ENCODE peak calls at places on chromosomes 12 and 14, in seven cellular contexts. One of them, this sample, is unnamed.

GRCh38 chr12:46414591-46415268 is 42.2 kb upstream of the SLC38A2 start:
- DNase-seq in HepG2: no peak
- DNase-seq in K562: no peak
- DNase-seq in IMR-90: no peak
- DNase-seq in SK-N-SH: no peak
- DNase-seq in H1: no peak
- DNase-seq in HCT116: no peak
- DNase-seq in this sample: no peak

GRCh38 chr14:61102549-61103466 is 121.8 kb downstream of the SLC38A6 start:
- DNase-seq in HepG2: peak
- DNase-seq in K562: no peak
- DNase-seq in IMR-90: no peak
- DNase-seq in SK-N-SH: no peak
- DNase-seq in H1: no peak
- DNase-seq in HCT116: no peak
- DNase-seq in this sample: peak

GRCh38 chr14:91360490-91361235 is 57.0 kb downstream of the CCDC88C start:
- DNase-seq in HepG2: no peak
- DNase-seq in K562: no peak
- DNase-seq in IMR-90: no peak
- DNase-seq in SK-N-SH: no peak
- DNase-seq in H1: no peak
- DNase-seq in HCT116: no peak
- DNase-seq in this sample: no peak

GRCh38 chr14:104049576-104050240 is 35.8 kb upstream of the ASPG start:
- DNase-seq in HepG2: no peak
- DNase-seq in K562: no peak
- DNase-seq in IMR-90: no peak
- DNase-seq in SK-N-SH: peak
- DNase-seq in H1: no peak
- DNase-seq in HCT116: no peak
- DNase-seq in this sample: no peak

GRCh38 chr12:49292729-49293055 is 2.3 kb upstream of the PRPH start:
- DNase-seq in HepG2: no peak
- DNase-seq in K562: no peak
- DNase-seq in IMR-90: no peak
- DNase-seq in SK-N-SH: peak
- DNase-seq in H1: no peak
- DNase-seq in HCT116: no peak
- DNase-seq in this sample: no peak

GRCh38 chr12:100295764-100296555 is 29.0 kb downstream of the SCYL2 start:
- DNase-seq in HepG2: no peak
- DNase-seq in K562: no peak
- DNase-seq in IMR-90: peak
- DNase-seq in SK-N-SH: no peak
- DNase-seq in H1: no peak
- DNase-seq in HCT116: no peak
- DNase-seq in this sample: no peak

GRCh38 chr12:122527478-122527944 is 462 bp downstream of the KNTC1 start:
- DNase-seq in HepG2: no peak
- DNase-seq in K562: peak
- DNase-seq in IMR-90: peak
- DNase-seq in SK-N-SH: peak
- DNase-seq in H1: no peak
- DNase-seq in HCT116: no peak
- DNase-seq in this sample: peak

GRCh38 chr12:130872179-130873096 is 572 bp downstream of the RAN start:
- DNase-seq in HepG2: no peak
- DNase-seq in K562: peak
- DNase-seq in IMR-90: no peak
- DNase-seq in SK-N-SH: peak
- DNase-seq in H1: no peak
- DNase-seq in HCT116: no peak
- DNase-seq in this sample: peak

GRCh38 chr14:37594238-37594915 is 672 bp downstream of the FOXA1 start:
- DNase-seq in HepG2: peak
- DNase-seq in K562: peak
- DNase-seq in IMR-90: peak
- DNase-seq in SK-N-SH: peak
- DNase-seq in H1: no peak
- DNase-seq in HCT116: peak
- DNase-seq in this sample: peak

GRCh38 chr12:12718853-12719252 is 1.7 kb downstream of the CDKN1B start:
- DNase-seq in HepG2: no peak
- DNase-seq in K562: no peak
- DNase-seq in IMR-90: peak
- DNase-seq in SK-N-SH: no peak
- DNase-seq in H1: no peak
- DNase-seq in HCT116: no peak
- DNase-seq in this sample: no peak

GRCh38 chr14:44895716-44896115 is 66.0 kb downstream of the KLHL28 start:
- DNase-seq in HepG2: no peak
- DNase-seq in K562: no peak
- DNase-seq in IMR-90: peak
- DNase-seq in SK-N-SH: no peak
- DNase-seq in H1: no peak
- DNase-seq in HCT116: no peak
- DNase-seq in this sample: no peak

GRCh38 chr14:70189678-70190077 is 927 bp upstream of the SLC8A3 start:
- DNase-seq in HepG2: no peak
- DNase-seq in K562: no peak
- DNase-seq in IMR-90: no peak
- DNase-seq in SK-N-SH: peak
- DNase-seq in H1: no peak
- DNase-seq in HCT116: no peak
- DNase-seq in this sample: no peak

GRCh38 chr12:20631711-20632110 is 63.4 kb upstream of the SLCO1C1 start:
- DNase-seq in HepG2: no peak
- DNase-seq in K562: no peak
- DNase-seq in IMR-90: no peak
- DNase-seq in SK-N-SH: no peak
- DNase-seq in H1: no peak
- DNase-seq in HCT116: no peak
- DNase-seq in this sample: no peak

GRCh38 chr14:49959822-49960408 is 67.0 kb downstream of the ARF6 start:
- DNase-seq in HepG2: no peak
- DNase-seq in K562: no peak
- DNase-seq in IMR-90: no peak
- DNase-seq in SK-N-SH: no peak
- DNase-seq in H1: no peak
- DNase-seq in HCT116: no peak
- DNase-seq in this sample: no peak

GRCh38 chr14:99253890-99254289 is 18.1 kb downstream of the BCL11B start:
- DNase-seq in HepG2: no peak
- DNase-seq in K562: no peak
- DNase-seq in IMR-90: no peak
- DNase-seq in SK-N-SH: no peak
- DNase-seq in H1: no peak
- DNase-seq in HCT116: no peak
- DNase-seq in this sample: no peak

GRCh38 chr14:58637391-58638230 is at the start of gene DACT1:
- DNase-seq in HepG2: no peak
- DNase-seq in K562: peak
- DNase-seq in IMR-90: peak
- DNase-seq in SK-N-SH: peak
- DNase-seq in H1: no peak
- DNase-seq in HCT116: no peak
- DNase-seq in this sample: peak

GRCh38 chr12:68924546-68924945 is 8.4 kb downstream of the CPM start:
- DNase-seq in HepG2: no peak
- DNase-seq in K562: no peak
- DNase-seq in IMR-90: no peak
- DNase-seq in SK-N-SH: no peak
- DNase-seq in H1: no peak
- DNase-seq in HCT116: no peak
- DNase-seq in this sample: no peak
- TF ChIP-seq RAD21 in HepG2: no peak
- TF ChIP-seq RAD21 in K562: no peak
- TF ChIP-seq RAD21 in IMR-90: no peak
- TF ChIP-seq RAD21 in SK-N-SH: no peak
- TF ChIP-seq RAD21 in H1: no peak
- TF ChIP-seq RAD21 in HCT116: no peak
- TF ChIP-seq RAD21 in this sample: no peak

GRCh38 chr12:116690016-116690709 is 47.7 kb downstream of the SPRING1 start:
- DNase-seq in HepG2: no peak
- DNase-seq in K562: no peak
- DNase-seq in IMR-90: no peak
- DNase-seq in SK-N-SH: peak
- DNase-seq in H1: no peak
- DNase-seq in HCT116: no peak
- DNase-seq in this sample: no peak
- TF ChIP-seq RAD21 in HepG2: no peak
- TF ChIP-seq RAD21 in K562: no peak
- TF ChIP-seq RAD21 in IMR-90: no peak
- TF ChIP-seq RAD21 in SK-N-SH: no peak
- TF ChIP-seq RAD21 in H1: no peak
- TF ChIP-seq RAD21 in HCT116: no peak
- TF ChIP-seq RAD21 in this sample: no peak

GRCh38 chr12:119938049-119938667 is 50.9 kb upstream of the BICDL1 start:
- DNase-seq in HepG2: peak
- DNase-seq in K562: peak
- DNase-seq in IMR-90: peak
- DNase-seq in SK-N-SH: peak
- DNase-seq in H1: peak
- DNase-seq in HCT116: peak
- DNase-seq in this sample: peak

GRCh38 chr12:119942386-119942785 is 46.6 kb upstream of the BICDL1 start:
- DNase-seq in HepG2: no peak
- DNase-seq in K562: no peak
- DNase-seq in IMR-90: no peak
- DNase-seq in SK-N-SH: no peak
- DNase-seq in H1: no peak
- DNase-seq in HCT116: no peak
- DNase-seq in this sample: no peak

GRCh38 chr12:119936705-119937323 is 52.2 kb upstream of the BICDL1 start:
- DNase-seq in HepG2: no peak
- DNase-seq in K562: no peak
- DNase-seq in IMR-90: no peak
- DNase-seq in SK-N-SH: no peak
- DNase-seq in H1: no peak
- DNase-seq in HCT116: no peak
- DNase-seq in this sample: no peak

GRCh38 chr12:119940881-119941280 is 48.2 kb upstream of the BICDL1 start:
- DNase-seq in HepG2: peak
- DNase-seq in K562: no peak
- DNase-seq in IMR-90: peak
- DNase-seq in SK-N-SH: no peak
- DNase-seq in H1: peak
- DNase-seq in HCT116: peak
- DNase-seq in this sample: peak
- TF ChIP-seq RAD21 in HepG2: no peak
- TF ChIP-seq RAD21 in K562: no peak
- TF ChIP-seq RAD21 in IMR-90: no peak
- TF ChIP-seq RAD21 in SK-N-SH: no peak
- TF ChIP-seq RAD21 in H1: no peak
- TF ChIP-seq RAD21 in HCT116: no peak
- TF ChIP-seq RAD21 in this sample: peak

GRCh38 chr12:26374934-26375333 is 179.6 kb downstream of the SSPN start:
- DNase-seq in HepG2: no peak
- DNase-seq in K562: no peak
- DNase-seq in IMR-90: peak
- DNase-seq in SK-N-SH: no peak
- DNase-seq in H1: no peak
- DNase-seq in HCT116: no peak
- DNase-seq in this sample: no peak
- TF ChIP-seq RAD21 in HepG2: no peak
- TF ChIP-seq RAD21 in K562: no peak
- TF ChIP-seq RAD21 in IMR-90: no peak
- TF ChIP-seq RAD21 in SK-N-SH: no peak
- TF ChIP-seq RAD21 in H1: no peak
- TF ChIP-seq RAD21 in HCT116: no peak
- TF ChIP-seq RAD21 in this sample: no peak

DNA sequence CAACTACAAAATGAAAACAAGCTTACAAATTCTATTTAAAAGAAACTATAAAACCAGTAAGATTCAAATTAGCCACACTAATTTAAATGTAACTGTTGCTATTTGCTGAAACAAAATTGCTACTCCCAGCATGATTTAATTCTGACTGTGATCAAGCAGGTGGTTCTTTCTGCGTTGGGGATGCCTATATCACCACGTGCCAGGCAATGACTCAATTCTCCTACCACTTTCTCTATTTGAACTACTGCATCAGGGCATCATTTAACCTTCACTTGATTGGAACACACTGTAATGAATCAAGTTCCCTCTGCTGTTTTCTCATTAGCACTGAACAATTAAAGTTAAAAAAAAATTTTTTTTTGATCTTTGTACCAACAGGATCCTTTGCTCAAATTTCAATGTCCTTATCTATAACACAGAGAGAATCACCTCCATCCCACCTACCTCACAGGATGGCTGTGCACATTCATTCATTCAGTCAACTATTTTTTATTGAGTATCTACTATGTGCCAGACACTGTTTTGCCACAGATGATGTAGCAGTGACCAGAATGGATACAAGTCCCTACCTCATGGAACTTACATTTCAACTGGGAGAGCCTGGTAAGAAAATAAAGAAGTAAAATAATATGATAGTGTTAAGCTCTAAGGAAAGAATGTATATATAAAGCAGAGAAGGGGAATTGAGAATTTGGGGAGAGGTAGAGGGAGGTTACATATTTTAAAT is 8.0 kb upstream of the ACTN1 start:
- DNase-seq in HepG2: no peak
- DNase-seq in K562: no peak
- DNase-seq in IMR-90: peak
- DNase-seq in SK-N-SH: no peak
- DNase-seq in H1: no peak
- DNase-seq in HCT116: no peak
- DNase-seq in this sample: no peak
- TF ChIP-seq RAD21 in HepG2: no peak
- TF ChIP-seq RAD21 in K562: no peak
- TF ChIP-seq RAD21 in IMR-90: no peak
- TF ChIP-seq RAD21 in SK-N-SH: no peak
- TF ChIP-seq RAD21 in H1: no peak
- TF ChIP-seq RAD21 in HCT116: no peak
- TF ChIP-seq RAD21 in this sample: no peak

GRCh38 chr12:92362785-92363184 is 217.1 kb upstream of the BTG1 start:
- DNase-seq in HepG2: no peak
- DNase-seq in K562: no peak
- DNase-seq in IMR-90: no peak
- DNase-seq in SK-N-SH: no peak
- DNase-seq in H1: no peak
- DNase-seq in HCT116: no peak
- DNase-seq in this sample: no peak
- TF ChIP-seq RAD21 in HepG2: no peak
- TF ChIP-seq RAD21 in K562: no peak
- TF ChIP-seq RAD21 in IMR-90: no peak
- TF ChIP-seq RAD21 in SK-N-SH: no peak
- TF ChIP-seq RAD21 in H1: no peak
- TF ChIP-seq RAD21 in HCT116: no peak
- TF ChIP-seq RAD21 in this sample: no peak

GRCh38 chr12:82357845-82358199 is 365 bp downstream of the CCDC59 start:
- DNase-seq in HepG2: peak
- DNase-seq in K562: peak
- DNase-seq in IMR-90: no peak
- DNase-seq in SK-N-SH: no peak
- DNase-seq in H1: no peak
- DNase-seq in HCT116: no peak
- DNase-seq in this sample: no peak
- TF ChIP-seq RAD21 in HepG2: no peak
- TF ChIP-seq RAD21 in K562: no peak
- TF ChIP-seq RAD21 in IMR-90: no peak
- TF ChIP-seq RAD21 in SK-N-SH: no peak
- TF ChIP-seq RAD21 in H1: no peak
- TF ChIP-seq RAD21 in HCT116: no peak
- TF ChIP-seq RAD21 in this sample: no peak

GRCh38 chr14:22791302-22791701 is 23.9 kb downstream of the SLC7A7 start:
- DNase-seq in HepG2: no peak
- DNase-seq in K562: no peak
- DNase-seq in IMR-90: peak
- DNase-seq in SK-N-SH: no peak
- DNase-seq in H1: no peak
- DNase-seq in HCT116: no peak
- DNase-seq in this sample: no peak
- TF ChIP-seq RAD21 in HepG2: no peak
- TF ChIP-seq RAD21 in K562: no peak
- TF ChIP-seq RAD21 in IMR-90: no peak
- TF ChIP-seq RAD21 in SK-N-SH: no peak
- TF ChIP-seq RAD21 in H1: no peak
- TF ChIP-seq RAD21 in HCT116: no peak
- TF ChIP-seq RAD21 in this sample: no peak